ENCODE peak calls at places on chromosomes 13 and 19, in nine cellular contexts. E is lower lobe of right lung, J is heart right ventricle, V is mammary epithelial cell, F is lower leg skin, D is RWPE2, B is AG04450, K is GM20000, T is tibial artery. H is an unnamed sample.

GRCh38 chr13:93716623-93717022 is 490.0 kb downstream of the GPC6 start:
- DNase-seq in B (no peak), E (no peak), V (no peak), J (no peak), K (no peak), D (no peak), F (no peak), T (no peak), H (no peak)

GRCh38 chr13:75705908-75706307 is 69.8 kb downstream of the LMO7 start:
- DNase-seq in T (no peak), V (no peak), F (no peak), D (no peak), K (no peak), E (no peak), B (no peak), J (no peak), H (no peak)

GRCh38 chr19:50060107-50060506 is 34.3 kb downstream of the ZNF473 start:
- DNase-seq in B (no peak), D (no peak), F (no peak), J (no peak), E (no peak), T (no peak), K (no peak), V (no peak), H (no peak)

GRCh38 chr19:35267818-35268545 is 780 bp upstream of the USF2 start:
- DNase-seq in D (peak), J (peak), B (no peak), K (peak), F (peak), E (peak), T (peak), V (peak), H (peak)

GRCh38 chr19:5801796-5802616 is 2.9 kb upstream of the NRTN start:
- DNase-seq in T (no peak), E (no peak), K (no peak), J (no peak), D (no peak), V (no peak), F (no peak), B (no peak), H (peak)

GRCh38 chr13:51849145-51850101 is 4.4 kb upstream of the TMEM272 start:
- DNase-seq in J (no peak), K (peak), B (no peak), E (peak), F (no peak), T (no peak), V (no peak), D (no peak), H (no peak)

GRCh38 chr13:48775285-48775684 is 121.6 kb downstream of the CYSLTR2 start:
- DNase-seq in B (no peak), F (no peak), T (no peak), E (no peak), K (no peak), D (no peak), V (peak), J (no peak), H (no peak)

GRCh38 chr19:38655148-38655824 is 7.8 kb downstream of the ACTN4 start:
- DNase-seq in T (no peak), V (peak), F (no peak), K (peak), E (no peak), D (no peak), B (no peak), J (no peak), H (no peak)

GRCh38 chr13:47545630-47546029 is 455.4 kb downstream of the SUCLA2 start:
- DNase-seq in J (no peak), E (no peak), D (no peak), K (no peak), T (no peak), B (no peak), F (no peak), V (no peak), H (no peak)

GRCh38 chr19:19416280-19416679 is 10.8 kb downstream of the GATAD2A start:
- DNase-seq in D (no peak), T (no peak), J (no peak), F (no peak), B (no peak), V (no peak), K (no peak), E (no peak), H (no peak)

GRCh38 chr13:106477303-106477702 is 58.2 kb downstream of the EFNB2 start:
- DNase-seq in D (no peak), T (no peak), B (no peak), V (no peak), J (no peak), F (no peak), K (no peak), E (no peak), H (no peak)

GRCh38 chr19:13619203-13619632 is 112.9 kb upstream of the CACNA1A start:
- DNase-seq in K (no peak), J (no peak), F (no peak), B (no peak), E (no peak), D (no peak), V (peak), T (no peak), H (no peak)

GRCh38 chr13:101736551-101736950 is 284.1 kb downstream of the ITGBL1 start:
- DNase-seq in V (no peak), B (no peak), T (no peak), F (no peak), E (no peak), J (no peak), D (no peak), K (no peak), H (no peak)

GRCh38 chr19:15101479-15102082 is 5.6 kb upstream of the SYDE1 start:
- DNase-seq in E (no peak), K (peak), F (no peak), V (peak), D (no peak), J (no peak), T (no peak), B (no peak), H (no peak)

GRCh38 chr19:6269101-6269886 is 10.5 kb downstream of the MLLT1 start:
- DNase-seq in B (no peak), V (no peak), J (no peak), D (no peak), E (no peak), F (no peak), T (no peak), K (no peak), H (no peak)

GRCh38 chr19:50759886-50760285 is 10.4 kb upstream of the GPR32 start:
- DNase-seq in B (no peak), T (no peak), J (no peak), V (no peak), E (no peak), F (no peak), D (no peak), K (no peak), H (no peak)

GRCh38 chr13:27599845-27600553 is 20.3 kb downstream of the LNX2 start:
- DNase-seq in D (no peak), K (no peak), V (peak), T (no peak), E (no peak), F (no peak), B (no peak), J (no peak), H (no peak)

GRCh38 chr19:58326914-58327726 is at the start of gene ZSCAN22:
- DNase-seq in F (peak), D (peak), E (peak), T (peak), K (peak), B (peak), J (peak), V (peak), H (peak)

GRCh38 chr13:112567161-112567862 is 20.6 kb downstream of the TUBGCP3 start:
- DNase-seq in D (no peak), B (peak), K (no peak), T (no peak), E (no peak), V (no peak), F (no peak), J (no peak), H (no peak)

GRCh38 chr19:7698583-7698982 is 3.3 kb downstream of the FCER2 start:
- DNase-seq in F (no peak), D (no peak), V (no peak), E (no peak), B (no peak), T (no peak), K (no peak), J (no peak), H (no peak)

GRCh38 chr13:60957816-60958215 is 457.8 kb downstream of the PCDH20 start:
- DNase-seq in T (no peak), V (no peak), B (no peak), J (no peak), K (no peak), E (no peak), D (no peak), F (no peak), H (no peak)

GRCh38 chr13:102073251-102073650 is 328.6 kb downstream of the FGF14 start:
- DNase-seq in T (no peak), B (no peak), E (no peak), D (no peak), J (no peak), V (no peak), F (no peak), K (no peak), H (no peak)

GRCh38 chr13:111347438-111347837 is 27.0 kb downstream of the TEX29 start:
- DNase-seq in E (no peak), F (no peak), V (peak), K (no peak), T (no peak), B (no peak), D (no peak), J (no peak), H (no peak)

GRCh38 chr19:21655540-21656126 is 111.7 kb downstream of the ZNF100 start:
- DNase-seq in V (no peak), D (no peak), J (no peak), K (no peak), T (no peak), F (no peak), B (no peak), E (no peak), H (no peak)
- TF ChIP-seq CTCF in V (no peak), D (no peak), J (no peak), K (no peak), T (no peak), F (no peak), B (no peak), E (no peak), H (no peak)

DNA sequence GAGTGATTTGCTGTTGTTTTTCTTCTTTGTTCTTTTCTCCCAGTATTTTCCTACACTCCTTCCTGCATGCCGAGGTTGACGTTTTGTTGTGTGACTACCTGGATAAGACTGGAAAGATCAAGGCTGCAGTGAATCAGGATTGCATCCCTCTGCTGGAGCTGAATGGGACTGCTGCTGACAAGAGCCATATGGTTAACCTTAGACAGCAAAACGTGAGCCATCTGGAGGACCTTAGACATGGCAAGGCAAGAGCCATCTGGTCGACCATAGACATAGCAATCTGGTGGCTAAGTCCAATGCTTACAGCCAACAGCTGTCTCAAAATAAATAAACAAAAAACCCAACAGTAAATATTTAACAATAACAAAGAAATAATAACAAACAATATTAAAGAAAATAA is 42.6 kb upstream of the ZNF91 start:
- DNase-seq in T (no peak), D (no peak), F (no peak), B (no peak), J (no peak), V (no peak), K (no peak), E (no peak), H (no peak)
- TF ChIP-seq CTCF in T (no peak), D (no peak), F (no peak), B (no peak), J (no peak), V (no peak), K (no peak), E (no peak), H (no peak)

GRCh38 chr13:26328326-26328725 is 74.4 kb downstream of the CDK8 start:
- DNase-seq in E (no peak), F (no peak), B (no peak), J (no peak), D (no peak), V (no peak), K (no peak), T (no peak), H (no peak)
- TF ChIP-seq CTCF in E (no peak), F (no peak), B (no peak), J (no peak), D (no peak), V (no peak), K (no peak), T (no peak), H (no peak)

GRCh38 chr19:37329686-37330085 is 41.2 kb upstream of the ZNF527 start:
- DNase-seq in T (no peak), K (no peak), F (no peak), J (no peak), B (no peak), E (no peak), V (no peak), D (no peak), H (no peak)
- TF ChIP-seq CTCF in T (no peak), K (no peak), F (no peak), J (no peak), B (peak), E (no peak), V (peak), D (peak), H (no peak)

GRCh38 chr13:113758651-113759524 is at the start of gene TMEM255B:
- DNase-seq in J (peak), D (no peak), E (peak), V (peak), K (peak), T (peak), B (peak), F (peak), H (peak)
- TF ChIP-seq CTCF in J (peak), D (peak), E (peak), V (no peak), K (no peak), T (peak), B (no peak), F (no peak), H (no peak)

GRCh38 chr19:54648129-54648528 is 14.7 kb upstream of the LILRB4 start:
- DNase-seq in V (no peak), B (no peak), K (no peak), T (no peak), D (no peak), F (no peak), J (no peak), E (no peak), H (no peak)

GRCh38 chr19:54650108-54650666 is 12.6 kb upstream of the LILRB4 start:
- DNase-seq in J (no peak), T (no peak), K (no peak), B (no peak), D (no peak), F (no peak), E (no peak), V (no peak), H (no peak)

GRCh38 chr19:54654447-54655321 is 8.1 kb upstream of the LILRB4 start:
- DNase-seq in B (no peak), E (no peak), V (no peak), F (no peak), K (peak), J (no peak), T (no peak), D (no peak), H (no peak)

GRCh38 chr19:54653181-54653809 is 9.5 kb upstream of the LILRB4 start:
- DNase-seq in E (no peak), F (no peak), T (no peak), D (no peak), B (no peak), K (peak), J (no peak), V (no peak), H (no peak)
- TF ChIP-seq CTCF in E (peak), F (no peak), T (peak), D (peak), B (peak), K (peak), J (peak), V (peak), H (peak)

GRCh38 chr13:28658796-28659610 is at the start of gene POMP:
- DNase-seq in E (peak), T (peak), B (peak), F (peak), V (peak), D (peak), J (peak), K (peak), H (peak)

GRCh38 chr13:28658539-28658795 is 463 bp upstream of the POMP start:
- DNase-seq in E (no peak), B (no peak), T (no peak), K (peak), F (no peak), D (no peak), J (no peak), V (no peak), H (no peak)

GRCh38 chr13:28659611-28659970 is 661 bp downstream of the POMP start:
- DNase-seq in B (no peak), V (peak), F (no peak), K (peak), J (no peak), D (no peak), T (no peak), E (no peak), H (no peak)

GRCh38 chr13:28655566-28655965 is 3.4 kb upstream of the POMP start:
- DNase-seq in E (no peak), F (no peak), J (no peak), V (peak), K (no peak), T (no peak), B (no peak), D (no peak), H (no peak)

GRCh38 chr13:28657784-28658538 is 969 bp upstream of the POMP start:
- DNase-seq in D (no peak), K (peak), T (no peak), J (no peak), V (peak), B (no peak), E (no peak), F (no peak), H (no peak)
- TF ChIP-seq CTCF in D (peak), K (no peak), T (no peak), J (no peak), V (no peak), B (peak), E (no peak), F (no peak), H (no peak)

GRCh38 chr19:42942187-42942789 is 5.3 kb upstream of the PSG7 start:
- DNase-seq in K (no peak), V (peak), J (no peak), B (no peak), T (no peak), F (no peak), D (no peak), E (no peak), H (no peak)
- TF ChIP-seq CTCF in K (no peak), V (peak), J (no peak), B (peak), T (no peak), F (no peak), D (peak), E (no peak), H (no peak)